ENCODE peak calls at places on chromosomes 13 and 19, in five cellular contexts. S is thoracic aorta; R is astrocyte of the spinal cord; Q is AML-193; M is activated CD4-positive, alpha-beta T cell treated with anti-CD3 and anti-CD28 coated beads for 24 hours. Y is an unnamed sample.
A peak's percentile ranks its signal among the peaks of the same experiment; 100 is the strongest.

GRCh38 chr13:26678796-26679195 is 81.8 kb downstream of the GPR12 start:
- DNase-seq in S (no peak), R (no peak), Q (no peak), M (no peak), Y (no peak)

GRCh38 chr13:24323739-24324075 is 14.3 kb downstream of the C1QTNF9 start:
- DNase-seq in S (no peak), R (no peak), Q (no peak), M (no peak), Y (no peak)

GRCh38 chr13:99151516-99151915 is 49.1 kb upstream of the UBAC2 start:
- DNase-seq in S (no peak), R (peak; percentile 67), Q (no peak), M (no peak), Y (peak; percentile 85)

GRCh38 chr19:47232422-47233211 is 1.6 kb upstream of the BBC3 start:
- DNase-seq in S (no peak), R (peak; percentile 51), Q (no peak), M (no peak), Y (peak; percentile 58)

GRCh38 chr13:29918845-29919244 is 68.4 kb upstream of the UBL3 start:
- DNase-seq in S (no peak), R (peak; percentile 92), Q (no peak), M (no peak), Y (peak; percentile 72)

GRCh38 chr19:45362291-45362690 is 8.1 kb downstream of the ERCC2 start:
- DNase-seq in S (no peak), R (no peak), Q (no peak), M (no peak), Y (no peak)

GRCh38 chr13:91145806-91146205 is 201.7 kb upstream of the MIR17HG start:
- DNase-seq in S (no peak), R (no peak), Q (no peak), M (no peak), Y (no peak)

GRCh38 chr19:39156230-39156890 is 30.8 kb downstream of the PAK4 start:
- DNase-seq in S (no peak), R (peak; percentile 18), Q (no peak), M (no peak), Y (peak; percentile 36)

GRCh38 chr13:95723428-95723827 is 46.5 kb downstream of the DNAJC3 start:
- DNase-seq in S (no peak), R (no peak), Q (no peak), M (no peak), Y (no peak)

GRCh38 chr13:78660130-78660857 is 1.3 kb upstream of the OBI1 start:
- DNase-seq in S (no peak), R (no peak), Q (peak; percentile 76), M (no peak), Y (peak; percentile 8)

GRCh38 chr19:48290341-48290922 is 20.6 kb downstream of the ZNF114 start:
- DNase-seq in S (no peak), R (peak; percentile 81), Q (no peak), M (no peak), Y (peak; percentile 55)

GRCh38 chr13:26758496-26759155 is 2.0 kb downstream of the GPR12 start:
- DNase-seq in S (no peak), R (no peak), Q (no peak), M (no peak), Y (no peak)

GRCh38 chr19:31023038-31023437 is 326.2 kb downstream of the TSHZ3 start:
- DNase-seq in S (no peak), R (no peak), Q (no peak), M (no peak), Y (no peak)

GRCh38 chr13:28719656-28720055 is 886 bp upstream of the SLC46A3 start:
- DNase-seq in S (no peak), R (peak; percentile 68), Q (no peak), M (no peak), Y (peak; percentile 87)

GRCh38 chr13:95195146-95195545 is 106.1 kb downstream of the ABCC4 start:
- DNase-seq in S (no peak), R (no peak), Q (no peak), M (no peak), Y (no peak)

GRCh38 chr13:18962168-18962734 is 219.4 kb downstream of the TUBA3C start:
- DNase-seq in S (no peak), R (no peak), Q (no peak), M (no peak), Y (no peak)

GRCh38 chr13:35699805-35700204 is 223.3 kb upstream of the MAB21L1 start:
- DNase-seq in S (no peak), R (peak; percentile 56), Q (no peak), M (no peak), Y (no peak)

GRCh38 chr13:104984296-104984818 is 1551.1 kb downstream of the EFNB2 start:
- DNase-seq in S (no peak), R (peak; percentile 88), Q (peak; percentile 99), M (peak; percentile 15), Y (peak; percentile 42)

GRCh38 chr13:113746143-113746525 is 12.9 kb upstream of the TMEM255B start:
- DNase-seq in S (no peak), R (no peak), Q (peak; percentile 15), M (no peak), Y (no peak)

GRCh38 chr19:54421521-54421920 is 6.3 kb downstream of the TTYH1 start:
- DNase-seq in S (no peak), R (no peak), Q (no peak), M (no peak), Y (no peak)

GRCh38 chr13:102779426-102780159 is 6.0 kb upstream of the TEX30 start:
- DNase-seq in S (no peak), R (no peak), Q (no peak), M (no peak), Y (peak; percentile 18)

GRCh38 chr13:67023088-67023893 is 206.8 kb downstream of the PCDH9 start:
- DNase-seq in S (no peak), R (peak; percentile 96), Q (no peak), M (no peak), Y (peak; percentile 16)

GRCh38 chr13:90846956-90847355 is 500.5 kb upstream of the MIR17HG start:
- DNase-seq in S (no peak), R (no peak), Q (no peak), M (no peak), Y (no peak)